ENCODE peak calls at places on chromosomes 7 and 10, in five cellular contexts. W is small intestine, B is ovary, E is upper lobe of right lung, D is fibroblast of lung. M is an unnamed sample.
A peak's percentile ranks its signal among the peaks of the same experiment; 100 is the strongest.

GRCh38 chr7:37916673-37917660 is at the start of gene SFRP4:
- DNase-seq in D (peak; percentile 58), E (peak; percentile 82), W (peak; percentile 73), B (peak; percentile 92), M (peak; percentile 45)

GRCh38 chr10:10855178-10855577 is 162.5 kb upstream of the CELF2 start:
- DNase-seq in W (no peak), D (no peak), B (no peak), E (no peak), M (no peak)

GRCh38 chr7:131111081-131111576 is 216.5 kb upstream of the MKLN1 start:
- DNase-seq in E (no peak), B (no peak), D (peak; percentile 83), W (peak; percentile 73), M (no peak)

GRCh38 chr10:59177031-59177861 is 803 bp downstream of the PHYHIPL start:
- DNase-seq in E (no peak), W (peak; percentile 81), B (peak; percentile 21), D (peak; percentile 91), M (no peak)

GRCh38 chr10:118027397-118027796 is 19.3 kb downstream of the RAB11FIP2 start:
- DNase-seq in B (no peak), D (no peak), E (no peak), W (no peak), M (no peak)

GRCh38 chr7:151671514-151671913 is 151.8 kb upstream of the RHEB start:
- DNase-seq in D (no peak), B (no peak), W (no peak), E (no peak), M (no peak)

GRCh38 chr7:25886387-25887240 is 265.4 kb upstream of the NFE2L3 start:
- DNase-seq in B (no peak), E (no peak), D (no peak), W (no peak), M (no peak)

GRCh38 chr10:36489181-36489927 is 636.0 kb upstream of the ANKRD30A start:
- DNase-seq in D (no peak), W (no peak), B (no peak), E (no peak), M (no peak)

GRCh38 chr10:105594301-105594700 is 953.2 kb downstream of the SORCS3 start:
- DNase-seq in D (no peak), E (no peak), W (no peak), B (no peak), M (no peak)

GRCh38 chr10:71285180-71285545 is 33.9 kb upstream of the SLC29A3 start:
- DNase-seq in E (no peak), B (peak; percentile 78), W (peak; percentile 36), D (peak; percentile 37), M (no peak)

GRCh38 chr7:85554294-85554877 is 367.5 kb upstream of the SEMA3D start:
- DNase-seq in B (no peak), D (peak; percentile 88), E (no peak), W (peak; percentile 60), M (no peak)

GRCh38 chr7:80771523-80771922 is 133.1 kb downstream of the CD36 start:
- DNase-seq in B (no peak), W (no peak), D (no peak), E (no peak), M (no peak)

GRCh38 chr7:22576941-22577927 is 77.2 kb upstream of the STEAP1B start:
- DNase-seq in E (no peak), W (no peak), D (peak; percentile 99), B (no peak), M (peak; percentile 52)

GRCh38 chr10:59907918-59908807 is 1.8 kb upstream of the CCDC6 start:
- DNase-seq in B (peak; percentile 44), D (peak; percentile 92), E (no peak), W (peak; percentile 80), M (peak; percentile 61)

GRCh38 chr7:12162420-12163113 is 48.5 kb upstream of the TMEM106B start:
- DNase-seq in D (peak; percentile 87), B (no peak), E (no peak), W (no peak), M (no peak)

GRCh38 chr7:42082144-42082543 is 154.9 kb downstream of the GLI3 start:
- DNase-seq in D (peak; percentile 47), W (no peak), E (no peak), B (no peak), M (no peak)

GRCh38 chr7:115229401-115230083 is 307.6 kb downstream of the MDFIC start:
- DNase-seq in B (no peak), E (no peak), D (peak; percentile 23), W (no peak), M (no peak)

GRCh38 chr10:12602557-12602956 is 253.2 kb downstream of the CAMK1D start:
- DNase-seq in W (no peak), E (no peak), D (no peak), B (no peak), M (no peak)

GRCh38 chr10:99983280-99983988 is 26.3 kb downstream of the DNMBP start:
- DNase-seq in B (peak; percentile 60), W (peak; percentile 79), D (peak; percentile 91), E (no peak), M (peak; percentile 27)

GRCh38 chr10:43076876-43077420 is at the start of gene RET:
- DNase-seq in W (peak; percentile 46), D (no peak), B (no peak), E (no peak), M (no peak)

GRCh38 chr7:55526770-55527169 is 45.5 kb downstream of the VOPP1 start:
- DNase-seq in E (no peak), B (no peak), W (no peak), D (no peak), M (no peak)

GRCh38 chr10:50382576-50383023 is 131.3 kb upstream of the ASAH2 start:
- DNase-seq in W (peak; percentile 51), E (no peak), B (no peak), D (no peak), M (no peak)

GRCh38 chr10:106648534-106649481 is 515.7 kb downstream of the SORCS1 start:
- DNase-seq in W (no peak), B (no peak), E (no peak), D (no peak), M (peak; percentile 14)

GRCh38 chr10:5861269-5862031 is 28.2 kb downstream of the ANKRD16 start:
- DNase-seq in B (no peak), W (peak; percentile 10), D (peak; percentile 79), E (no peak), M (no peak)

GRCh38 chr7:158082761-158083160 is 504.9 kb downstream of the PTPRN2 start:
- DNase-seq in B (no peak), W (no peak), D (no peak), E (peak; percentile 33), M (no peak)

GRCh38 chr7:158084555-158084954 is 503.1 kb downstream of the PTPRN2 start:
- DNase-seq in D (no peak), W (no peak), B (no peak), E (peak; percentile 12), M (no peak)

GRCh38 chr7:158083526-158084310 is 503.9 kb downstream of the PTPRN2 start:
- DNase-seq in E (peak; percentile 44), W (no peak), D (no peak), B (no peak), M (no peak)

GRCh38 chr7:158085741-158086695 is 501.6 kb downstream of the PTPRN2 start:
- DNase-seq in W (no peak), D (no peak), B (no peak), E (peak; percentile 28), M (no peak)

DNA sequence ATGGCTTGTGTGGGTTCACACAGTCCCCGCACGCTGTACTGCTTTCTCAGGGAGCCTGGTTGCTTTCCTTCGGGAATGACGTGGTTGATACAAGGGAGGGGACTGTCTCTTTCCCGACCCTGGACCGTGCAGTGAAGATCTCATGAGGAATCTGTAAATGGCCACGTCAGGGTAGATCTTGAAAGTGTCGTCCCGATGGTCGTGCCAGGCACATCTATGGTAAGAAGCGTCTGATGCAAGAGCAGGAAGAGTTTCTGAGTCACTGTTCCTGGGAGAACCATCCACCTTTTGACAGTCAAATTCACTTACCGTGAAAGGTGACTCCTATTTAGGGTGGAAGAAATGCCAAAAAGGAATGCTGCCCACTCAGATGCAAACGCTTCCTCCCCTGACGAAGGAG is 500.4 kb downstream of the PTPRN2 start:
- DNase-seq in E (no peak), D (no peak), B (no peak), W (no peak), M (no peak)
- H3K27ac ChIP-seq in E (no peak overlapping the region), D (no peak overlapping the region), B (no peak overlapping the region), W (no peak overlapping the region), M (no peak overlapping the region)

DNA sequence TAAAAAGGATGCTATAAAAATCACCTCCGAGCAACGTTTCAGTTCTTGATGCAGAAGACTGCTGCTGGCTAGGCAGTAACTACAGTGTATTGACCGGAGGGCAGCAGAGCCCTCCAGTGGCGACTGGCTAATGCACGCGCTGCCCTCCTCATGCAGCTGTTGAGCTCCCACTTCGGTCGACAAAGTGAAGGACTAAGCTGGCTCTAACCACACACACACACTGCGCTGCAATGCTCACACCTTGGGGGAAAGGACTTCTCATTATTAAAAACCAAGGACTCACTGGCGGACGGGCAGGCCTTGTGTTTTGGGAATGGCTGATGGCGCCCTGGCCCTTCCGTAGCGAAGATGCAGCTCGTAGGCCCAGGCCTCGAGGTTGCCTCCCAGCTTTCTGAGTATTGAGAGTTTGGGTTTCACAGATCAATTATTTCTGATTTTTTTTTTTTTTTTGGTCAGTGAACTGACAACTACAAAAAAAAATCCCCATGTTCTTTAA is 120.9 kb upstream of the DIP2C start:
- DNase-seq in E (no peak), D (peak; percentile 54), B (no peak), W (peak; percentile 8), M (no peak)
- H3K36me3 ChIP-seq in E (peaks cover 89% of the 10 kb centered on the region), D (peaks cover 25% of the 10 kb centered on the region), B (no peaks in the 10 kb centered on the region), W (peaks cover 16% of the 10 kb centered on the region), M (peaks cover 76% of the 10 kb centered on the region)

DNA sequence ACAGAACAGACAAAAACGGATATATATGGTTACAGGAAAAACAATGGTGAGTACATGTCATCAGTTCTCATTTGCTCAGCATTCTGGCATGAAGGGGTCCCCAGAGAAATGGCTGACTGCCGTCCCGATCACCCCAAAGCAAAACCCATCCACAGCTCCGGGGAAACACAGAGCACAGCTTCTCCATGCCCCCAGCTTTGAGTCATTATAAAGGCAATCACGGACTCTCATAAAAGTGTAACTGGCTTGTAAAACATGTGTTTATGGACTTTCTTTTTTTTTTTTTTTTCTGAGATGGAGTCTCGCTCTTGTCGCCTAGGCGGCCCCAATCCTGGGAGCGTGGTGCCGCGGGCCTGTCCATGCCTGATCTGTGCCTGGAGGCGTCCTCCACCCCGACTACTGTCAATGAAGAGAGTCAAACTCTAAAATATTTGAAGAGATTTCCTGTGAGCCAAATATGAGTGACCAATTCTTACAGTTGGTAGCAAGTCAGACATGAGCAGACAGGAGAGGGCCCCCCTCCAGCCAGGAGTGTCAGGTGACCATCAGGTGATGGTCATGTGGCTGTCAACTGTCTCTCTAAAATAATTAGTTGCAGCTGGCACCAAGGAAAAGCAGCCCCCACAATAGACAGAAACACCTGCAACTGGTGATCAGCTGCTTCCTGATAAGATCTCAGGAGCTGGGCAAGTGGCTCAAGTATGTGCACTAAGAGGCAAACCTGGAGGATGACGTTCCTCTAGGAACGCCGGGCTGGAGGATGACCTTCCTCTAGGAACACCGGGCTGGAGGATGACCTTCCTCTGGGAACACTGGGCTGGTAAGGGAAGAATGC is 21.7 kb upstream of the NOM1 start:
- DNase-seq in W (no peak), B (no peak), D (no peak), E (no peak), M (no peak)
- H3K27ac ChIP-seq in W (no peak overlapping the region), B (no peak overlapping the region), D (no peak overlapping the region), E (no peak overlapping the region), M (no peak overlapping the region)

GRCh38 chr10:119153041-119153440 is 12.5 kb downstream of the SFXN4 start:
- DNase-seq in E (no peak), D (no peak), B (no peak), W (no peak), M (peak; percentile 65)

GRCh38 chr10:119153661-119154060 is 11.9 kb downstream of the SFXN4 start:
- DNase-seq in D (no peak), B (no peak), W (no peak), E (no peak), M (no peak)

GRCh38 chr10:119149157-119149556 is 16.4 kb downstream of the SFXN4 start:
- DNase-seq in B (no peak), E (no peak), W (peak; percentile 19), D (no peak), M (peak; percentile 6)

GRCh38 chr10:119149723-119150122 is 15.8 kb downstream of the SFXN4 start:
- DNase-seq in B (no peak), W (no peak), D (no peak), E (no peak), M (no peak)
- H3K36me3 ChIP-seq in B (no peaks in the 10 kb centered on the region), W (peaks cover 9% of the 10 kb centered on the region), D (peaks cover 3% of the 10 kb centered on the region), E (peaks cover 45% of the 10 kb centered on the region), M (peaks cover 76% of the 10 kb centered on the region)